ENCODE peak calls at places on chromosomes 12 and 14, in eight cellular contexts. M is CD8-positive, alpha-beta memory T cell; D is endothelial cell; Y is stomach; B is left colon; K is effector CD4-positive, alpha-beta T cell; Q is NCI-H1092; H is SIG-M5. C is an unnamed sample.

GRCh38 chr12:5503774-5504173 is 71.9 kb downstream of the NTF3 start:
- DNase-seq in M (no peak), D (no peak), Y (no peak), B (peak; percentile 74), K (no peak), Q (no peak), H (no peak), C (peak; percentile 78)

GRCh38 chr14:105581551-105582341 is 55.4 kb downstream of the TMEM121 start:
- DNase-seq in M (no peak), D (no peak), Y (no peak), B (no peak), K (no peak), Q (no peak), H (no peak), C (peak; percentile 21)

GRCh38 chr12:95989504-95990123 is 6.5 kb downstream of the HAL start:
- DNase-seq in M (no peak), D (no peak), Y (no peak), B (no peak), K (no peak), Q (no peak), H (no peak), C (no peak)

GRCh38 chr12:81835783-81836182 is 76.6 kb upstream of the PPFIA2 start:
- DNase-seq in M (no peak), D (no peak), Y (no peak), B (no peak), K (no peak), Q (no peak), H (no peak), C (no peak)

GRCh38 chr14:36222952-36223468 is 46.5 kb upstream of the PTCSC3 start:
- DNase-seq in M (no peak), D (no peak), Y (no peak), B (no peak), K (no peak), Q (no peak), H (no peak), C (no peak)

GRCh38 chr12:8157484-8158198 is 826 bp downstream of the ZNF705A start:
- DNase-seq in M (no peak), D (no peak), Y (no peak), B (no peak), K (no peak), Q (no peak), H (no peak), C (no peak)

GRCh38 chr14:24275524-24276139 is 4.2 kb upstream of the RABGGTA start:
- DNase-seq in M (no peak), D (no peak), Y (no peak), B (no peak), K (no peak), Q (no peak), H (no peak), C (no peak)

GRCh38 chr12:21696603-21697002 is 39.0 kb upstream of the LDHB start:
- DNase-seq in M (no peak), D (no peak), Y (no peak), B (no peak), K (no peak), Q (no peak), H (no peak), C (no peak)

GRCh38 chr14:49984419-49984818 is 91.5 kb downstream of the ARF6 start:
- DNase-seq in M (no peak), D (no peak), Y (no peak), B (no peak), K (no peak), Q (no peak), H (no peak), C (no peak)

GRCh38 chr14:71591929-71592328 is 340.3 kb upstream of the RGS6 start:
- DNase-seq in M (no peak), D (no peak), Y (no peak), B (no peak), K (no peak), Q (no peak), H (peak; percentile 8), C (no peak)

GRCh38 chr12:100573499-100574261 is at the start of gene GAS2L3:
- DNase-seq in M (peak; percentile 25), D (peak; percentile 94), Y (peak; percentile 91), B (peak; percentile 93), K (peak; percentile 5), Q (peak; percentile 71), H (no peak), C (peak; percentile 94)

GRCh38 chr12:67223225-67223624 is 45.9 kb upstream of the CAND1 start:
- DNase-seq in M (no peak), D (no peak), Y (no peak), B (no peak), K (no peak), Q (no peak), H (no peak), C (no peak)

GRCh38 chr12:115828151-115828550 is 449.3 kb downstream of the MED13L start:
- DNase-seq in M (no peak), D (no peak), Y (no peak), B (no peak), K (no peak), Q (no peak), H (no peak), C (no peak)

GRCh38 chr14:101561145-101561896 is at the start of gene DIO3:
- DNase-seq in M (no peak), D (peak; percentile 65), Y (no peak), B (peak; percentile 45), K (no peak), Q (no peak), H (no peak), C (peak; percentile 64)

GRCh38 chr12:39892146-39892545 is 213.7 kb downstream of the SLC2A13 start:
- DNase-seq in M (no peak), D (no peak), Y (no peak), B (no peak), K (no peak), Q (no peak), H (no peak), C (no peak)

GRCh38 chr12:108148521-108149074 is 19.5 kb downstream of the WSCD2 start:
- DNase-seq in M (no peak), D (no peak), Y (no peak), B (no peak), K (no peak), Q (no peak), H (no peak), C (no peak)

GRCh38 chr12:47577213-47577612 is 128.6 kb downstream of the RPAP3 start:
- DNase-seq in M (no peak), D (no peak), Y (no peak), B (no peak), K (no peak), Q (peak; percentile 55), H (no peak), C (no peak)

GRCh38 chr12:20189767-20190166 is 178.6 kb upstream of the PDE3A start:
- DNase-seq in M (no peak), D (no peak), Y (no peak), B (no peak), K (no peak), Q (no peak), H (no peak), C (no peak)

GRCh38 chr12:30985814-30986452 is 59.4 kb downstream of the TSPAN11 start:
- DNase-seq in M (no peak), D (peak; percentile 79), Y (peak; percentile 59), B (peak; percentile 35), K (no peak), Q (peak; percentile 59), H (no peak), C (peak; percentile 68)

GRCh38 chr14:87231336-87232026 is 761.5 kb downstream of the GALC start:
- DNase-seq in M (no peak), D (no peak), Y (no peak), B (no peak), K (no peak), Q (no peak), H (no peak), C (no peak)

GRCh38 chr12:67881565-67881964 is 107.7 kb upstream of the IFNG-AS1 start:
- DNase-seq in M (no peak), D (no peak), Y (no peak), B (no peak), K (no peak), Q (no peak), H (no peak), C (no peak)

GRCh38 chr12:15996254-15996653 is 85.1 kb downstream of the DERA start:
- DNase-seq in M (no peak), D (no peak), Y (no peak), B (peak; percentile 15), K (no peak), Q (no peak), H (no peak), C (no peak)